ENCODE peak calls at places on chromosomes 12 and 14, in seven cellular contexts. G is AG08396; N is lower leg skin; V is omental fat pad; L is HCEC 1CT; F is stimulated activated CD4-positive, alpha-beta T cell treated with anti-CD3 and anti-CD28 coated beads, Interleukin-2, amount 100 ng/mL, for 48 hours; J is activated gamma-delta T cell treated with anti-CD3 and anti-CD28 coated beads, Interleukin-2, amount 50 U/mL, for 16 hours. D is an unnamed sample.

GRCh38 chr12:20368653-20369163 is 371 bp downstream of the PDE3A start:
- DNase-seq in N (peak; percentile 85), G (peak; percentile 39), V (no peak), F (no peak), L (peak; percentile 14), J (no peak), D (no peak)

GRCh38 chr14:49893309-49894213 is 679 bp downstream of the ARF6 start:
- DNase-seq in J (peak; percentile 67), F (peak; percentile 72), N (peak; percentile 94), V (peak; percentile 31), G (peak; percentile 75), L (peak; percentile 39), D (peak; percentile 13)

GRCh38 chr12:85923767-85924331 is 49.8 kb downstream of the NTS start:
- DNase-seq in G (peak; percentile 4), N (no peak), L (peak; percentile 22), F (no peak), V (no peak), J (no peak), D (no peak)

GRCh38 chr12:54680374-54680773 is 32.2 kb upstream of the DCD start:
- DNase-seq in L (no peak), V (no peak), J (no peak), F (peak; percentile 34), N (no peak), G (peak; percentile 17), D (no peak)

GRCh38 chr12:71092290-71092689 is 65.5 kb downstream of the TSPAN8 start:
- DNase-seq in F (no peak), L (peak; percentile 70), V (no peak), N (no peak), G (no peak), J (no peak), D (no peak)

GRCh38 chr14:104111301-104112112 is 26.0 kb downstream of the ASPG start:
- DNase-seq in G (no peak), F (no peak), L (no peak), J (no peak), V (no peak), N (peak; percentile 81), D (no peak)

GRCh38 chr14:94056579-94057308 is 24.3 kb downstream of the DDX24 start:
- DNase-seq in V (no peak), L (no peak), N (no peak), J (no peak), G (no peak), F (no peak), D (no peak)

GRCh38 chr12:7114851-7115250 is 5.8 kb upstream of the C1RL start:
- DNase-seq in V (no peak), J (no peak), G (no peak), F (no peak), L (no peak), N (no peak), D (no peak)

GRCh38 chr14:48584031-48584430 is 908.6 kb upstream of the MDGA2 start:
- DNase-seq in J (no peak), V (no peak), G (peak; percentile 42), L (no peak), N (no peak), F (no peak), D (no peak)

GRCh38 chr12:57216014-57216891 is at the start of gene NXPH4:
- DNase-seq in F (no peak), J (no peak), V (no peak), L (no peak), G (peak; percentile 71), N (no peak), D (no peak)

GRCh38 chr14:34372766-34373165 is 89.3 kb downstream of the SPTSSA start:
- DNase-seq in F (no peak), N (no peak), G (no peak), L (no peak), J (no peak), V (no peak), D (no peak)

GRCh38 chr12:128644664-128645296 is 179.0 kb downstream of the SLC15A4 start:
- DNase-seq in V (no peak), L (no peak), N (no peak), F (peak; percentile 33), J (peak; percentile 7), G (no peak), D (no peak)

GRCh38 chr12:12333407-12333831 is 16.6 kb downstream of the MANSC1 start:
- DNase-seq in F (no peak), G (no peak), N (peak; percentile 45), V (no peak), L (no peak), J (no peak), D (no peak)

GRCh38 chr12:71710276-71711125 is 24.6 kb downstream of the TMEM19 start:
- DNase-seq in J (no peak), L (peak; percentile 91), N (no peak), G (peak; percentile 71), F (no peak), V (no peak), D (no peak)

GRCh38 chr12:63179224-63179623 is 28.2 kb upstream of the AVPR1A start:
- DNase-seq in J (no peak), L (no peak), G (no peak), V (no peak), N (no peak), F (no peak), D (no peak)

GRCh38 chr14:83058068-83058467 is 1524.4 kb upstream of the SEL1L start:
- DNase-seq in L (no peak), F (no peak), J (no peak), V (no peak), G (no peak), N (no peak), D (no peak)

GRCh38 chr14:30768791-30769190 is 105.6 kb upstream of the COCH start:
- DNase-seq in V (no peak), N (no peak), J (no peak), F (no peak), L (no peak), G (no peak), D (no peak)

GRCh38 chr14:101774006-101774755 is 12.7 kb downstream of the PPP2R5C start:
- DNase-seq in V (no peak), G (no peak), N (no peak), L (no peak), F (no peak), J (no peak), D (no peak)

GRCh38 chr14:69712637-69713088 is 54.3 kb upstream of the SRSF5 start:
- DNase-seq in G (no peak), F (no peak), N (peak; percentile 85), V (no peak), L (no peak), J (no peak), D (no peak)

GRCh38 chr12:69653703-69654102 is 43.0 kb upstream of the LRRC10 start:
- DNase-seq in J (no peak), V (no peak), N (no peak), F (no peak), G (no peak), L (peak; percentile 29), D (no peak)

GRCh38 chr14:60175255-60175902 is 10.2 kb upstream of the DHRS7 start:
- DNase-seq in G (no peak), F (no peak), L (no peak), N (no peak), V (no peak), J (no peak), D (no peak)

GRCh38 chr12:46071769-46072624 is 81.6 kb upstream of the SCAF11 start:
- DNase-seq in N (peak; percentile 92), G (peak; percentile 83), L (peak; percentile 64), J (peak; percentile 30), F (peak; percentile 61), V (peak; percentile 28), D (no peak)

GRCh38 chr14:61178226-61179060 is 102.7 kb downstream of the TMEM30B start:
- DNase-seq in N (no peak), V (no peak), F (peak; percentile 53), J (no peak), G (peak; percentile 80), L (peak; percentile 97), D (no peak)

GRCh38 chr12:85423947-85424346 is 143.9 kb downstream of the ALX1 start:
- DNase-seq in V (no peak), L (no peak), N (no peak), J (no peak), G (no peak), F (no peak), D (no peak)

GRCh38 chr12:76764856-76765255 is 941 bp downstream of the ZDHHC17 start:
- DNase-seq in N (no peak), F (no peak), G (no peak), L (peak; percentile 17), J (no peak), V (no peak), D (no peak)

GRCh38 chr12:56128669-56129209 is 672 bp downstream of the ESYT1 start:
- DNase-seq in V (no peak), G (peak; percentile 44), J (no peak), F (no peak), N (peak; percentile 92), L (peak; percentile 22), D (no peak)

GRCh38 chr12:132174015-132174660 is 29.9 kb downstream of the NOC4L start:
- DNase-seq in V (no peak), F (no peak), J (no peak), L (no peak), G (no peak), N (no peak), D (no peak)

GRCh38 chr14:80055912-80056801 is 155.1 kb downstream of the DIO2 start:
- DNase-seq in F (no peak), G (peak; percentile 60), L (peak; percentile 54), J (no peak), N (no peak), V (no peak), D (no peak)

GRCh38 chr14:56133547-56133946 is 15.3 kb downstream of the PELI2 start:
- DNase-seq in V (no peak), F (no peak), G (no peak), J (no peak), L (no peak), N (no peak), D (no peak)